ENCODE peak calls at places on chromosomes 11 and 22, in nine cellular contexts. One of them, this sample, is unnamed.

GRCh38 chr11:129283141-129283540 is 91.0 kb upstream of the ARHGAP32 start:
- DNase-seq in heart left ventricle: no peak
- DNase-seq in AG04450: no peak
- DNase-seq in transverse colon: peak
- DNase-seq in dorsolateral prefrontal cortex: no peak
- DNase-seq in IMR-90: no peak
- DNase-seq in body of pancreas: peak
- DNase-seq in stomach: peak
- DNase-seq in neural progenitor cell: no peak
- DNase-seq in this sample: no peak

GRCh38 chr22:42324566-42324965 is 54.1 kb upstream of the TCF20 start:
- DNase-seq in transverse colon: no peak
- DNase-seq in body of pancreas: no peak
- DNase-seq in IMR-90: no peak
- DNase-seq in heart left ventricle: no peak
- DNase-seq in dorsolateral prefrontal cortex: no peak
- DNase-seq in stomach: no peak
- DNase-seq in AG04450: no peak
- DNase-seq in neural progenitor cell: no peak
- DNase-seq in this sample: no peak

GRCh38 chr22:46029036-46029435 is 52.1 kb upstream of the WNT7B start:
- DNase-seq in heart left ventricle: no peak
- DNase-seq in transverse colon: no peak
- DNase-seq in neural progenitor cell: no peak
- DNase-seq in dorsolateral prefrontal cortex: peak
- DNase-seq in IMR-90: no peak
- DNase-seq in body of pancreas: peak
- DNase-seq in stomach: no peak
- DNase-seq in AG04450: no peak
- DNase-seq in this sample: no peak

GRCh38 chr11:47220401-47220821 is 5.6 kb downstream of the DDB2 start:
- DNase-seq in dorsolateral prefrontal cortex: no peak
- DNase-seq in neural progenitor cell: no peak
- DNase-seq in IMR-90: peak
- DNase-seq in heart left ventricle: no peak
- DNase-seq in AG04450: no peak
- DNase-seq in stomach: no peak
- DNase-seq in transverse colon: no peak
- DNase-seq in body of pancreas: no peak
- DNase-seq in this sample: no peak

GRCh38 chr11:13053255-13053917 is 44.3 kb downstream of the RASSF10 start:
- DNase-seq in transverse colon: no peak
- DNase-seq in neural progenitor cell: no peak
- DNase-seq in body of pancreas: no peak
- DNase-seq in AG04450: no peak
- DNase-seq in heart left ventricle: no peak
- DNase-seq in IMR-90: no peak
- DNase-seq in stomach: no peak
- DNase-seq in dorsolateral prefrontal cortex: no peak
- DNase-seq in this sample: no peak

GRCh38 chr22:46937939-46938338 is 175.5 kb downstream of the TBC1D22A start:
- DNase-seq in neural progenitor cell: no peak
- DNase-seq in dorsolateral prefrontal cortex: no peak
- DNase-seq in body of pancreas: peak
- DNase-seq in stomach: no peak
- DNase-seq in transverse colon: no peak
- DNase-seq in heart left ventricle: no peak
- DNase-seq in IMR-90: no peak
- DNase-seq in AG04450: no peak
- DNase-seq in this sample: no peak

GRCh38 chr11:60607483-60607882 is 91.9 kb upstream of the MS4A8 start:
- DNase-seq in heart left ventricle: no peak
- DNase-seq in IMR-90: no peak
- DNase-seq in stomach: no peak
- DNase-seq in neural progenitor cell: no peak
- DNase-seq in transverse colon: no peak
- DNase-seq in dorsolateral prefrontal cortex: no peak
- DNase-seq in body of pancreas: no peak
- DNase-seq in AG04450: no peak
- DNase-seq in this sample: no peak

GRCh38 chr11:83573097-83573496 is 286.9 kb upstream of the CCDC90B start:
- DNase-seq in transverse colon: no peak
- DNase-seq in neural progenitor cell: no peak
- DNase-seq in AG04450: no peak
- DNase-seq in IMR-90: peak
- DNase-seq in body of pancreas: no peak
- DNase-seq in heart left ventricle: no peak
- DNase-seq in stomach: no peak
- DNase-seq in dorsolateral prefrontal cortex: no peak
- DNase-seq in this sample: no peak

GRCh38 chr22:19738664-19739447 is 15.5 kb downstream of the GP1BB start:
- DNase-seq in stomach: no peak
- DNase-seq in neural progenitor cell: no peak
- DNase-seq in IMR-90: no peak
- DNase-seq in AG04450: no peak
- DNase-seq in transverse colon: no peak
- DNase-seq in dorsolateral prefrontal cortex: peak
- DNase-seq in heart left ventricle: no peak
- DNase-seq in body of pancreas: no peak
- DNase-seq in this sample: no peak

GRCh38 chr11:120184946-120185677 is 25.7 kb upstream of the OAF start:
- DNase-seq in heart left ventricle: peak
- DNase-seq in body of pancreas: peak
- DNase-seq in neural progenitor cell: no peak
- DNase-seq in dorsolateral prefrontal cortex: no peak
- DNase-seq in transverse colon: peak
- DNase-seq in stomach: peak
- DNase-seq in IMR-90: peak
- DNase-seq in AG04450: no peak
- DNase-seq in this sample: no peak

GRCh38 chr22:17434856-17435255 is 65.6 kb downstream of the CECR2 start:
- DNase-seq in dorsolateral prefrontal cortex: no peak
- DNase-seq in heart left ventricle: no peak
- DNase-seq in body of pancreas: no peak
- DNase-seq in IMR-90: no peak
- DNase-seq in transverse colon: no peak
- DNase-seq in stomach: no peak
- DNase-seq in neural progenitor cell: no peak
- DNase-seq in AG04450: no peak
- DNase-seq in this sample: no peak

GRCh38 chr22:23080542-23081290 is 10.4 kb downstream of the GNAZ start:
- DNase-seq in dorsolateral prefrontal cortex: no peak
- DNase-seq in AG04450: no peak
- DNase-seq in stomach: no peak
- DNase-seq in IMR-90: no peak
- DNase-seq in neural progenitor cell: no peak
- DNase-seq in body of pancreas: no peak
- DNase-seq in heart left ventricle: no peak
- DNase-seq in transverse colon: no peak
- DNase-seq in this sample: no peak

GRCh38 chr22:50525104-50525958 is at the start of gene SCO2:
- DNase-seq in AG04450: peak
- DNase-seq in neural progenitor cell: peak
- DNase-seq in transverse colon: peak
- DNase-seq in heart left ventricle: peak
- DNase-seq in IMR-90: peak
- DNase-seq in dorsolateral prefrontal cortex: peak
- DNase-seq in body of pancreas: peak
- DNase-seq in stomach: peak
- DNase-seq in this sample: peak
- TF ChIP-seq CTCF in AG04450: peak
- TF ChIP-seq CTCF in neural progenitor cell: peak
- TF ChIP-seq CTCF in transverse colon: peak
- TF ChIP-seq CTCF in heart left ventricle: peak
- TF ChIP-seq CTCF in IMR-90: peak
- TF ChIP-seq CTCF in dorsolateral prefrontal cortex: peak
- TF ChIP-seq CTCF in body of pancreas: peak
- TF ChIP-seq CTCF in stomach: no peak
- TF ChIP-seq CTCF in this sample: no peak

GRCh38 chr11:103619480-103619879 is 417.0 kb upstream of the DDI1 start:
- DNase-seq in heart left ventricle: no peak
- DNase-seq in body of pancreas: no peak
- DNase-seq in stomach: no peak
- DNase-seq in neural progenitor cell: no peak
- DNase-seq in transverse colon: no peak
- DNase-seq in AG04450: no peak
- DNase-seq in IMR-90: no peak
- DNase-seq in dorsolateral prefrontal cortex: no peak
- DNase-seq in this sample: no peak

GRCh38 chr11:103618532-103618931 is 417.9 kb upstream of the DDI1 start:
- DNase-seq in IMR-90: peak
- DNase-seq in stomach: no peak
- DNase-seq in transverse colon: no peak
- DNase-seq in body of pancreas: no peak
- DNase-seq in neural progenitor cell: no peak
- DNase-seq in AG04450: peak
- DNase-seq in heart left ventricle: no peak
- DNase-seq in dorsolateral prefrontal cortex: no peak
- DNase-seq in this sample: no peak

GRCh38 chr11:103623933-103624332 is 412.5 kb upstream of the DDI1 start:
- DNase-seq in stomach: no peak
- DNase-seq in dorsolateral prefrontal cortex: no peak
- DNase-seq in neural progenitor cell: no peak
- DNase-seq in AG04450: no peak
- DNase-seq in heart left ventricle: no peak
- DNase-seq in body of pancreas: no peak
- DNase-seq in transverse colon: no peak
- DNase-seq in IMR-90: no peak
- DNase-seq in this sample: no peak

GRCh38 chr11:103622296-103622695 is 414.1 kb upstream of the DDI1 start:
- DNase-seq in AG04450: no peak
- DNase-seq in body of pancreas: no peak
- DNase-seq in stomach: no peak
- DNase-seq in dorsolateral prefrontal cortex: no peak
- DNase-seq in neural progenitor cell: no peak
- DNase-seq in heart left ventricle: no peak
- DNase-seq in transverse colon: no peak
- DNase-seq in IMR-90: no peak
- DNase-seq in this sample: no peak

GRCh38 chr11:103619938-103620337 is 416.5 kb upstream of the DDI1 start:
- DNase-seq in transverse colon: no peak
- DNase-seq in neural progenitor cell: no peak
- DNase-seq in dorsolateral prefrontal cortex: no peak
- DNase-seq in stomach: no peak
- DNase-seq in AG04450: no peak
- DNase-seq in IMR-90: no peak
- DNase-seq in body of pancreas: no peak
- DNase-seq in heart left ventricle: no peak
- DNase-seq in this sample: no peak
- H3K27ac ChIP-seq in transverse colon: no peak
- H3K27ac ChIP-seq in neural progenitor cell: no peak
- H3K27ac ChIP-seq in dorsolateral prefrontal cortex: no peak
- H3K27ac ChIP-seq in stomach: no peak
- H3K27ac ChIP-seq in AG04450: no peak
- H3K27ac ChIP-seq in IMR-90: no peak
- H3K27ac ChIP-seq in body of pancreas: no peak
- H3K27ac ChIP-seq in heart left ventricle: no peak
- H3K27ac ChIP-seq in this sample: no peak

GRCh38 chr11:2445107-2445947 is 519 bp downstream of the KCNQ1 start:
- DNase-seq in dorsolateral prefrontal cortex: no peak
- DNase-seq in stomach: peak
- DNase-seq in body of pancreas: peak
- DNase-seq in heart left ventricle: peak
- DNase-seq in AG04450: no peak
- DNase-seq in neural progenitor cell: peak
- DNase-seq in transverse colon: no peak
- DNase-seq in IMR-90: no peak
- DNase-seq in this sample: no peak

GRCh38 chr11:2447253-2447950 is 2.6 kb downstream of the KCNQ1 start:
- DNase-seq in AG04450: no peak
- DNase-seq in body of pancreas: no peak
- DNase-seq in IMR-90: no peak
- DNase-seq in dorsolateral prefrontal cortex: no peak
- DNase-seq in transverse colon: no peak
- DNase-seq in stomach: no peak
- DNase-seq in neural progenitor cell: no peak
- DNase-seq in heart left ventricle: peak
- DNase-seq in this sample: no peak

GRCh38 chr11:2447951-2448650 is 3.3 kb downstream of the KCNQ1 start:
- DNase-seq in dorsolateral prefrontal cortex: no peak
- DNase-seq in stomach: no peak
- DNase-seq in neural progenitor cell: no peak
- DNase-seq in IMR-90: no peak
- DNase-seq in transverse colon: no peak
- DNase-seq in AG04450: no peak
- DNase-seq in body of pancreas: no peak
- DNase-seq in heart left ventricle: no peak
- DNase-seq in this sample: no peak

GRCh38 chr11:2445948-2446551 is 1.2 kb downstream of the KCNQ1 start:
- DNase-seq in transverse colon: peak
- DNase-seq in AG04450: no peak
- DNase-seq in dorsolateral prefrontal cortex: no peak
- DNase-seq in neural progenitor cell: no peak
- DNase-seq in body of pancreas: peak
- DNase-seq in stomach: peak
- DNase-seq in IMR-90: no peak
- DNase-seq in heart left ventricle: peak
- DNase-seq in this sample: no peak

GRCh38 chr11:2446590-2447252 is 1.9 kb downstream of the KCNQ1 start:
- DNase-seq in IMR-90: no peak
- DNase-seq in AG04450: no peak
- DNase-seq in heart left ventricle: peak
- DNase-seq in neural progenitor cell: no peak
- DNase-seq in stomach: no peak
- DNase-seq in dorsolateral prefrontal cortex: no peak
- DNase-seq in transverse colon: no peak
- DNase-seq in body of pancreas: no peak
- DNase-seq in this sample: no peak
- H3K4me3 ChIP-seq in IMR-90: no peak
- H3K4me3 ChIP-seq in AG04450: no peak
- H3K4me3 ChIP-seq in heart left ventricle: no peak
- H3K4me3 ChIP-seq in neural progenitor cell: no peak
- H3K4me3 ChIP-seq in stomach: peak
- H3K4me3 ChIP-seq in dorsolateral prefrontal cortex: peak
- H3K4me3 ChIP-seq in transverse colon: no peak
- H3K4me3 ChIP-seq in body of pancreas: no peak
- H3K4me3 ChIP-seq in this sample: no peak

DNA sequence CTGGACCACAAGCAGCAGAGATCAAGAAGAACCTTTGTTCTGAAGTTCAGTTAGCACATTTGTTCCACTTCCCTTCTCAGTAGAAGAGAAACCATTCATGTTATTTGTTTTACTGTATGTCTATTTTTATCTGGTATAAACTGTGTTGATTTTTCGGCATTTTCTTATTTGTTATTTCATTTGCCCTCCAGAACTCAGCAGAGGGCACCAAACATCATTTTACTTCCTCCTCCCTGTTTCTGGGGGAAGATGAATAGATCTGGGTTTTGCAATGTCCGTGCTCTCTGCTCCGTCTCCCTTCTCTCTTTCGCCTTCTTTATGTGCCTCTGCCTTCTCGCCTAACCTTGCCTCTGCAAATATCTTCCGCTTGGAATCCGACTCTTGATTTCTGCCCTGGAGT is 366.9 kb downstream of the NTM start:
- DNase-seq in body of pancreas: no peak
- DNase-seq in IMR-90: no peak
- DNase-seq in neural progenitor cell: no peak
- DNase-seq in dorsolateral prefrontal cortex: no peak
- DNase-seq in transverse colon: no peak
- DNase-seq in stomach: no peak
- DNase-seq in AG04450: no peak
- DNase-seq in heart left ventricle: no peak
- DNase-seq in this sample: no peak
- TF ChIP-seq CTCF in body of pancreas: no peak
- TF ChIP-seq CTCF in IMR-90: no peak
- TF ChIP-seq CTCF in neural progenitor cell: no peak
- TF ChIP-seq CTCF in dorsolateral prefrontal cortex: no peak
- TF ChIP-seq CTCF in transverse colon: no peak
- TF ChIP-seq CTCF in stomach: no peak
- TF ChIP-seq CTCF in AG04450: no peak
- TF ChIP-seq CTCF in heart left ventricle: no peak
- TF ChIP-seq CTCF in this sample: no peak

This sample was measured in lung.